ENCODE peak calls at places on chromosomes 13 and 19, in seven cellular contexts. One of them, this sample, is unnamed.

GRCh38 chr19:29724102-29724641 is 9.1 kb upstream of the C19orf12 start:
- DNase-seq in fibroblast of pulmonary artery: peak; percentile 15
- DNase-seq in Jurkat, Clone E6-1: no peak
- DNase-seq in AML-193: no peak
- DNase-seq in retina: peak; percentile 90
- DNase-seq in anterior cingulate cortex: no peak
- DNase-seq in astrocyte of the hippocampus: peak; percentile 50
- DNase-seq in this sample: peak; percentile 45

GRCh38 chr13:110634558-110634957 is 19.2 kb downstream of the NAXD start:
- DNase-seq in fibroblast of pulmonary artery: peak; percentile 43
- DNase-seq in Jurkat, Clone E6-1: no peak
- DNase-seq in AML-193: no peak
- DNase-seq in retina: no peak
- DNase-seq in anterior cingulate cortex: no peak
- DNase-seq in astrocyte of the hippocampus: peak; percentile 82
- DNase-seq in this sample: no peak

GRCh38 chr13:91725646-91726045 is 327.2 kb downstream of the GPC5 start:
- DNase-seq in fibroblast of pulmonary artery: no peak
- DNase-seq in Jurkat, Clone E6-1: peak; percentile 60
- DNase-seq in AML-193: no peak
- DNase-seq in retina: no peak
- DNase-seq in anterior cingulate cortex: no peak
- DNase-seq in astrocyte of the hippocampus: no peak
- DNase-seq in this sample: no peak

GRCh38 chr19:58252102-58252685 is 23.5 kb downstream of the ZNF544 start:
- DNase-seq in fibroblast of pulmonary artery: no peak
- DNase-seq in Jurkat, Clone E6-1: peak; percentile 32
- DNase-seq in AML-193: no peak
- DNase-seq in retina: no peak
- DNase-seq in anterior cingulate cortex: no peak
- DNase-seq in astrocyte of the hippocampus: no peak
- DNase-seq in this sample: no peak

GRCh38 chr13:43368003-43368402 is 344.6 kb downstream of the DNAJC15 start:
- DNase-seq in fibroblast of pulmonary artery: peak; percentile 10
- DNase-seq in Jurkat, Clone E6-1: peak; percentile 35
- DNase-seq in AML-193: no peak
- DNase-seq in retina: no peak
- DNase-seq in anterior cingulate cortex: no peak
- DNase-seq in astrocyte of the hippocampus: peak; percentile 31
- DNase-seq in this sample: no peak

GRCh38 chr19:35722461-35722860 is 4.7 kb downstream of the KMT2B start:
- DNase-seq in fibroblast of pulmonary artery: no peak
- DNase-seq in Jurkat, Clone E6-1: no peak
- DNase-seq in AML-193: no peak
- DNase-seq in retina: no peak
- DNase-seq in anterior cingulate cortex: no peak
- DNase-seq in astrocyte of the hippocampus: no peak
- DNase-seq in this sample: no peak

GRCh38 chr13:49652691-49653305 is 24.5 kb downstream of the ARL11 start:
- DNase-seq in fibroblast of pulmonary artery: peak; percentile 35
- DNase-seq in Jurkat, Clone E6-1: peak; percentile 8
- DNase-seq in AML-193: peak; percentile 76
- DNase-seq in retina: peak; percentile 58
- DNase-seq in anterior cingulate cortex: no peak
- DNase-seq in astrocyte of the hippocampus: no peak
- DNase-seq in this sample: no peak

GRCh38 chr19:3809881-3810707 is 23.9 kb upstream of the MATK start:
- DNase-seq in fibroblast of pulmonary artery: no peak
- DNase-seq in Jurkat, Clone E6-1: no peak
- DNase-seq in AML-193: no peak
- DNase-seq in retina: no peak
- DNase-seq in anterior cingulate cortex: no peak
- DNase-seq in astrocyte of the hippocampus: no peak
- DNase-seq in this sample: no peak

GRCh38 chr13:26459276-26460131 is 98.0 kb upstream of the WASF3 start:
- DNase-seq in fibroblast of pulmonary artery: no peak
- DNase-seq in Jurkat, Clone E6-1: no peak
- DNase-seq in AML-193: no peak
- DNase-seq in retina: no peak
- DNase-seq in anterior cingulate cortex: no peak
- DNase-seq in astrocyte of the hippocampus: no peak
- DNase-seq in this sample: no peak

GRCh38 chr19:10780368-10780767 is 55.6 kb downstream of the TMED1 start:
- DNase-seq in fibroblast of pulmonary artery: peak; percentile 95
- DNase-seq in Jurkat, Clone E6-1: no peak
- DNase-seq in AML-193: peak; percentile 38
- DNase-seq in retina: no peak
- DNase-seq in anterior cingulate cortex: no peak
- DNase-seq in astrocyte of the hippocampus: no peak
- DNase-seq in this sample: peak; percentile 81

GRCh38 chr13:49371943-49372636 is 71.8 kb downstream of the CAB39L start:
- DNase-seq in fibroblast of pulmonary artery: no peak
- DNase-seq in Jurkat, Clone E6-1: peak; percentile 97
- DNase-seq in AML-193: no peak
- DNase-seq in retina: no peak
- DNase-seq in anterior cingulate cortex: no peak
- DNase-seq in astrocyte of the hippocampus: peak; percentile 62
- DNase-seq in this sample: no peak

GRCh38 chr13:90787007-90787406 is 560.5 kb upstream of the MIR17HG start:
- DNase-seq in fibroblast of pulmonary artery: peak; percentile 31
- DNase-seq in Jurkat, Clone E6-1: no peak
- DNase-seq in AML-193: no peak
- DNase-seq in retina: no peak
- DNase-seq in anterior cingulate cortex: no peak
- DNase-seq in astrocyte of the hippocampus: peak; percentile 7
- DNase-seq in this sample: no peak

GRCh38 chr13:50650936-50651638 is 192.4 kb downstream of the DLEU7 start:
- DNase-seq in fibroblast of pulmonary artery: no peak
- DNase-seq in Jurkat, Clone E6-1: peak; percentile 71
- DNase-seq in AML-193: no peak
- DNase-seq in retina: no peak
- DNase-seq in anterior cingulate cortex: no peak
- DNase-seq in astrocyte of the hippocampus: no peak
- DNase-seq in this sample: no peak

GRCh38 chr13:114131581-114132418 is 623 bp downstream of the RASA3 start:
- DNase-seq in fibroblast of pulmonary artery: peak; percentile 53
- DNase-seq in Jurkat, Clone E6-1: no peak
- DNase-seq in AML-193: no peak
- DNase-seq in retina: peak; percentile 86
- DNase-seq in anterior cingulate cortex: no peak
- DNase-seq in astrocyte of the hippocampus: peak; percentile 65
- DNase-seq in this sample: no peak

GRCh38 chr19:33397536-33398360 is 24.2 kb downstream of the CEBPG start:
- DNase-seq in fibroblast of pulmonary artery: no peak
- DNase-seq in Jurkat, Clone E6-1: no peak
- DNase-seq in AML-193: no peak
- DNase-seq in retina: no peak
- DNase-seq in anterior cingulate cortex: no peak
- DNase-seq in astrocyte of the hippocampus: no peak
- DNase-seq in this sample: no peak

GRCh38 chr13:80399340-80400163 is 58.6 kb upstream of the SPRY2 start:
- DNase-seq in fibroblast of pulmonary artery: no peak
- DNase-seq in Jurkat, Clone E6-1: peak; percentile 87
- DNase-seq in AML-193: peak; percentile 75
- DNase-seq in retina: no peak
- DNase-seq in anterior cingulate cortex: no peak
- DNase-seq in astrocyte of the hippocampus: peak; percentile 39
- DNase-seq in this sample: no peak

GRCh38 chr13:95267662-95268369 is 33.4 kb downstream of the ABCC4 start:
- DNase-seq in fibroblast of pulmonary artery: peak; percentile 88
- DNase-seq in Jurkat, Clone E6-1: no peak
- DNase-seq in AML-193: no peak
- DNase-seq in retina: no peak
- DNase-seq in anterior cingulate cortex: no peak
- DNase-seq in astrocyte of the hippocampus: peak; percentile 84
- DNase-seq in this sample: no peak

GRCh38 chr19:56868446-56868845 is 27.9 kb upstream of the PEG3 start:
- DNase-seq in fibroblast of pulmonary artery: no peak
- DNase-seq in Jurkat, Clone E6-1: no peak
- DNase-seq in AML-193: no peak
- DNase-seq in retina: no peak
- DNase-seq in anterior cingulate cortex: no peak
- DNase-seq in astrocyte of the hippocampus: no peak
- DNase-seq in this sample: no peak

GRCh38 chr19:23420824-23421223 is 25.6 kb upstream of the ZNF91 start:
- DNase-seq in fibroblast of pulmonary artery: no peak
- DNase-seq in Jurkat, Clone E6-1: no peak
- DNase-seq in AML-193: no peak
- DNase-seq in retina: no peak
- DNase-seq in anterior cingulate cortex: no peak
- DNase-seq in astrocyte of the hippocampus: no peak
- DNase-seq in this sample: no peak

GRCh38 chr13:71169125-71169524 is 697.9 kb downstream of the DACH1 start:
- DNase-seq in fibroblast of pulmonary artery: no peak
- DNase-seq in Jurkat, Clone E6-1: no peak
- DNase-seq in AML-193: no peak
- DNase-seq in retina: peak; percentile 27
- DNase-seq in anterior cingulate cortex: no peak
- DNase-seq in astrocyte of the hippocampus: peak; percentile 10
- DNase-seq in this sample: no peak

GRCh38 chr19:29854033-29854432 is 42.2 kb downstream of the CCNE1 start:
- DNase-seq in fibroblast of pulmonary artery: no peak
- DNase-seq in Jurkat, Clone E6-1: no peak
- DNase-seq in AML-193: no peak
- DNase-seq in retina: no peak
- DNase-seq in anterior cingulate cortex: no peak
- DNase-seq in astrocyte of the hippocampus: no peak
- DNase-seq in this sample: no peak

GRCh38 chr13:113981611-113982295 is 7.9 kb upstream of the C13orf46 start:
- DNase-seq in fibroblast of pulmonary artery: no peak
- DNase-seq in Jurkat, Clone E6-1: no peak
- DNase-seq in AML-193: no peak
- DNase-seq in retina: no peak
- DNase-seq in anterior cingulate cortex: no peak
- DNase-seq in astrocyte of the hippocampus: no peak
- DNase-seq in this sample: no peak

GRCh38 chr13:46934749-46935148 is 37.9 kb upstream of the HTR2A start:
- DNase-seq in fibroblast of pulmonary artery: no peak
- DNase-seq in Jurkat, Clone E6-1: no peak
- DNase-seq in AML-193: no peak
- DNase-seq in retina: no peak
- DNase-seq in anterior cingulate cortex: no peak
- DNase-seq in astrocyte of the hippocampus: no peak
- DNase-seq in this sample: no peak

GRCh38 chr19:35733180-35734125 is 8.8 kb downstream of the IGFLR1 start:
- DNase-seq in fibroblast of pulmonary artery: no peak
- DNase-seq in Jurkat, Clone E6-1: no peak
- DNase-seq in AML-193: no peak
- DNase-seq in retina: no peak
- DNase-seq in anterior cingulate cortex: no peak
- DNase-seq in astrocyte of the hippocampus: no peak
- DNase-seq in this sample: no peak

GRCh38 chr13:45396548-45397095 is 21.6 kb downstream of the SLC25A30 start:
- DNase-seq in fibroblast of pulmonary artery: peak; percentile 18
- DNase-seq in Jurkat, Clone E6-1: peak; percentile 45
- DNase-seq in AML-193: no peak
- DNase-seq in retina: no peak
- DNase-seq in anterior cingulate cortex: no peak
- DNase-seq in astrocyte of the hippocampus: no peak
- DNase-seq in this sample: no peak

GRCh38 chr19:49556412-49557398 is 23.7 kb downstream of the NOSIP start:
- DNase-seq in fibroblast of pulmonary artery: no peak
- DNase-seq in Jurkat, Clone E6-1: no peak
- DNase-seq in AML-193: no peak
- DNase-seq in retina: no peak
- DNase-seq in anterior cingulate cortex: no peak
- DNase-seq in astrocyte of the hippocampus: peak; percentile 42
- DNase-seq in this sample: no peak

GRCh38 chr19:41031926-41032325 is 40.8 kb downstream of the CYP2B6 start:
- DNase-seq in fibroblast of pulmonary artery: no peak
- DNase-seq in Jurkat, Clone E6-1: no peak
- DNase-seq in AML-193: no peak
- DNase-seq in retina: no peak
- DNase-seq in anterior cingulate cortex: no peak
- DNase-seq in astrocyte of the hippocampus: no peak
- DNase-seq in this sample: no peak

GRCh38 chr19:44847144-44848035 is 1.3 kb downstream of the NECTIN2 start:
- DNase-seq in fibroblast of pulmonary artery: peak; percentile 50
- DNase-seq in Jurkat, Clone E6-1: no peak
- DNase-seq in AML-193: no peak
- DNase-seq in retina: peak; percentile 75
- DNase-seq in anterior cingulate cortex: no peak
- DNase-seq in astrocyte of the hippocampus: peak; percentile 87
- DNase-seq in this sample: no peak

GRCh38 chr13:37981932-37982331 is 112.4 kb upstream of the TRPC4 start:
- DNase-seq in fibroblast of pulmonary artery: no peak
- DNase-seq in Jurkat, Clone E6-1: no peak
- DNase-seq in AML-193: no peak
- DNase-seq in retina: no peak
- DNase-seq in anterior cingulate cortex: no peak
- DNase-seq in astrocyte of the hippocampus: no peak
- DNase-seq in this sample: no peak

GRCh38 chr13:102807699-102808098 is 8.8 kb downstream of the BIVM start:
- DNase-seq in fibroblast of pulmonary artery: no peak
- DNase-seq in Jurkat, Clone E6-1: no peak
- DNase-seq in AML-193: no peak
- DNase-seq in retina: no peak
- DNase-seq in anterior cingulate cortex: no peak
- DNase-seq in astrocyte of the hippocampus: no peak
- DNase-seq in this sample: no peak

GRCh38 chr13:93270769-93271753 is 44.5 kb downstream of the GPC6 start:
- DNase-seq in fibroblast of pulmonary artery: no peak
- DNase-seq in Jurkat, Clone E6-1: no peak
- DNase-seq in AML-193: no peak
- DNase-seq in retina: no peak
- DNase-seq in anterior cingulate cortex: no peak
- DNase-seq in astrocyte of the hippocampus: no peak
- DNase-seq in this sample: no peak

GRCh38 chr19:13162749-13163608 is 12.8 kb downstream of the IER2 start:
- DNase-seq in fibroblast of pulmonary artery: peak; percentile 99
- DNase-seq in Jurkat, Clone E6-1: peak; percentile 97
- DNase-seq in AML-193: peak; percentile 92
- DNase-seq in retina: peak; percentile 92
- DNase-seq in anterior cingulate cortex: peak; percentile 72
- DNase-seq in astrocyte of the hippocampus: peak; percentile 97
- DNase-seq in this sample: peak; percentile 96

GRCh38 chr19:45271709-45272108 is 20.6 kb downstream of the MARK4 start:
- DNase-seq in fibroblast of pulmonary artery: no peak
- DNase-seq in Jurkat, Clone E6-1: no peak
- DNase-seq in AML-193: no peak
- DNase-seq in retina: no peak
- DNase-seq in anterior cingulate cortex: no peak
- DNase-seq in astrocyte of the hippocampus: no peak
- DNase-seq in this sample: no peak

GRCh38 chr13:67736646-67737420 is 506.7 kb upstream of the PCDH9 start:
- DNase-seq in fibroblast of pulmonary artery: peak; percentile 52
- DNase-seq in Jurkat, Clone E6-1: no peak
- DNase-seq in AML-193: peak; percentile 8
- DNase-seq in retina: peak; percentile 23
- DNase-seq in anterior cingulate cortex: no peak
- DNase-seq in astrocyte of the hippocampus: peak; percentile 90
- DNase-seq in this sample: peak; percentile 24

GRCh38 chr13:33367931-33368330 is 82.4 kb upstream of the STARD13 start:
- DNase-seq in fibroblast of pulmonary artery: no peak
- DNase-seq in Jurkat, Clone E6-1: no peak
- DNase-seq in AML-193: peak; percentile 59
- DNase-seq in retina: no peak
- DNase-seq in anterior cingulate cortex: no peak
- DNase-seq in astrocyte of the hippocampus: no peak
- DNase-seq in this sample: no peak

GRCh38 chr13:38012096-38012495 is 142.5 kb upstream of the TRPC4 start:
- DNase-seq in fibroblast of pulmonary artery: no peak
- DNase-seq in Jurkat, Clone E6-1: no peak
- DNase-seq in AML-193: no peak
- DNase-seq in retina: no peak
- DNase-seq in anterior cingulate cortex: no peak
- DNase-seq in astrocyte of the hippocampus: no peak
- DNase-seq in this sample: no peak

GRCh38 chr19:1423445-1424181 is 14.6 kb upstream of the RPS15 start:
- DNase-seq in fibroblast of pulmonary artery: no peak
- DNase-seq in Jurkat, Clone E6-1: no peak
- DNase-seq in AML-193: no peak
- DNase-seq in retina: peak; percentile 65
- DNase-seq in anterior cingulate cortex: no peak
- DNase-seq in astrocyte of the hippocampus: no peak
- DNase-seq in this sample: no peak

GRCh38 chr13:114096811-114097503 is 35.5 kb downstream of the RASA3 start:
- DNase-seq in fibroblast of pulmonary artery: no peak
- DNase-seq in Jurkat, Clone E6-1: no peak
- DNase-seq in AML-193: no peak
- DNase-seq in retina: no peak
- DNase-seq in anterior cingulate cortex: no peak
- DNase-seq in astrocyte of the hippocampus: no peak
- DNase-seq in this sample: no peak

This sample was measured in caudate nucleus.